ENCODE peak calls at places on chromosomes 5 and 9, in seven cellular contexts. S is stomach, W is upper lobe of left lung, T is transverse colon, L is sigmoid colon, M is vagina, J is esophagus muscularis mucosa. A is an unnamed sample.

GRCh38 chr9:12813533-12813932 is 38.7 kb downstream of the LURAP1L start:
- DNase-seq in W (no peak), J (no peak), T (no peak), M (no peak), S (no peak), L (no peak), A (no peak)

GRCh38 chr5:80935811-80936385 is 24.3 kb upstream of the RASGRF2 start:
- DNase-seq in M (no peak), S (no peak), L (no peak), W (no peak), J (peak; percentile 24), T (no peak), A (no peak)

GRCh38 chr5:77394064-77394716 is 97.9 kb downstream of the WDR41 start:
- DNase-seq in J (peak; percentile 29), L (no peak), M (no peak), W (no peak), T (no peak), S (no peak), A (no peak)

GRCh38 chr9:127935765-127936221 is 1.9 kb downstream of the DPM2 start:
- DNase-seq in J (no peak), L (no peak), M (no peak), S (no peak), T (no peak), W (no peak), A (no peak)

GRCh38 chr5:150599917-150600511 is 40.4 kb upstream of the SYNPO start:
- DNase-seq in M (no peak), W (peak; percentile 90), J (no peak), L (peak; percentile 86), T (peak; percentile 76), S (peak; percentile 86), A (no peak)

GRCh38 chr5:139392678-139393496 is 2.0 kb downstream of the PROB1 start:
- DNase-seq in L (no peak), W (peak; percentile 77), M (no peak), S (peak; percentile 75), T (peak; percentile 89), J (no peak), A (peak; percentile 89)

GRCh38 chr9:137975527-137975913 is 97.9 kb downstream of the CACNA1B start:
- DNase-seq in J (no peak), L (peak; percentile 40), W (no peak), T (no peak), S (no peak), M (peak; percentile 56), A (no peak)

GRCh38 chr5:24167791-24168190 is 477.0 kb downstream of the CDH10 start:
- DNase-seq in J (no peak), W (no peak), S (no peak), M (no peak), L (no peak), T (no peak), A (no peak)

GRCh38 chr5:149486726-149487635 is 64.3 kb downstream of the CSNK1A1 start:
- DNase-seq in S (no peak), L (no peak), M (no peak), T (no peak), W (no peak), J (no peak), A (no peak)

GRCh38 chr9:81393985-81394811 is 295.1 kb downstream of the TLE1 start:
- DNase-seq in T (no peak), L (peak; percentile 78), M (no peak), J (no peak), W (no peak), S (no peak), A (no peak)

GRCh38 chr9:135608294-135608998 is 30.9 kb downstream of the GLT6D1 start:
- DNase-seq in T (no peak), W (no peak), J (peak; percentile 75), S (peak; percentile 22), M (peak; percentile 75), L (peak; percentile 47), A (no peak)

GRCh38 chr5:119286516-119287488 is 69.0 kb upstream of the TNFAIP8 start:
- DNase-seq in S (no peak), L (no peak), W (no peak), T (no peak), J (no peak), M (no peak), A (no peak)

GRCh38 chr9:34992376-34992951 is 2.9 kb downstream of the DNAJB5 start:
- DNase-seq in M (peak; percentile 86), W (no peak), J (no peak), L (peak; percentile 86), T (peak; percentile 26), S (no peak), A (no peak)

GRCh38 chr9:132129535-132129934 is 32.3 kb upstream of the NTNG2 start:
- DNase-seq in L (no peak), W (no peak), T (no peak), M (no peak), J (no peak), S (no peak), A (no peak)

GRCh38 chr5:138974227-138975063 is 99.3 kb upstream of the LRRTM2 start:
- DNase-seq in T (no peak), W (peak; percentile 30), S (peak; percentile 80), M (no peak), L (no peak), J (no peak), A (no peak)

GRCh38 chr9:6567140-6567591 is 78.4 kb downstream of the GLDC start:
- DNase-seq in S (no peak), M (no peak), J (no peak), L (no peak), T (no peak), W (no peak), A (no peak)

GRCh38 chr5:72955768-72956323 is at the start of gene FCHO2:
- DNase-seq in L (peak; percentile 99), T (peak; percentile 99), M (peak; percentile 95), J (peak; percentile 99), W (peak; percentile 100), S (peak; percentile 100), A (peak; percentile 90)
- TF ChIP-seq POLR2A in L (peak; percentile 51), T (peak; percentile 87), M (peak; percentile 32), J (peak; percentile 29), W (no peak), S (no peak), A (no peak)

GRCh38 chr9:133505901-133506652 is 18.7 kb downstream of the MYMK start:
- DNase-seq in M (no peak), W (no peak), J (no peak), T (no peak), L (no peak), S (no peak), A (no peak)
- TF ChIP-seq POLR2AphosphoS5 in M (no peak), W (no peak), J (no peak), T (no peak), L (no peak), S (no peak), A (no peak)

GRCh38 chr5:82277613-82277986 is 554 bp downstream of the RPS23 start:
- DNase-seq in T (no peak), J (no peak), W (no peak), S (no peak), M (no peak), L (no peak), A (no peak)

GRCh38 chr5:82275267-82275664 is 2.9 kb downstream of the RPS23 start:
- DNase-seq in M (no peak), L (no peak), S (no peak), J (no peak), T (no peak), W (no peak), A (no peak)

GRCh38 chr5:82276800-82277612 is 1.1 kb downstream of the RPS23 start:
- DNase-seq in T (no peak), J (no peak), L (no peak), S (no peak), M (no peak), W (no peak), A (no peak)

GRCh38 chr5:82277987-82278710 is at the start of gene RPS23:
- DNase-seq in J (peak; percentile 96), M (no peak), W (peak; percentile 92), T (peak; percentile 92), L (peak; percentile 95), S (peak; percentile 91), A (peak; percentile 60)

DNA sequence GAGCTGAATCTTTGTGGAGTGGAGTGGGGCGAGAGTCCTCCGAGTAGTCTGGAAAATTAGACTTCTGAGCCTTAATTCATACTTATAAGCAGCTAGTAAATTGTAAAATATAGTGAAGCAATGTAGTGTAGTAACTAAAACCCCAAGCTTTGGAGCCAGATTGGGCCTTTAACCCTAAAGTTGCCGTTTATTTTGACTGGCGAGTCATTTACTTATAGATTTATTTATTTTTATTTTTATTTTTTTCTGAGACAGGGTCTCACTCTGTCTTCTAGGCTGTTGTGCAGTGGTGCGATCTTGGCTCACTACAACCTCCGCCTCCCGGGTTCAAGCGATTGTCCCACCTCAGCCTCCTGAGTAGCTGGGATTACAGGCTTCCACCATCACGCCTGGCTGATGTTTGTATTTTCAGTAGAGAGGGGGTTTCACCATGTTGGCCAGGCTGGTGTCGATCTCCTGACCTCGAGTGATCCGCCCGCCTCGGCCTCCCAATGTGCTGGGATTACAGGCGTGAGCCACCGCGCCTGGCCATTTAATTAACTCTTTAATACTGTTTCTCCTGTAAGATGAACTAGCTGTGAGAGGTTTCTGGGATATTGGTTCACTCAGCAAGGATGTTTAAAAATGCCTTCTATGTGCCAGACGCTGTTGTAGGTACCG is 687 bp upstream of the RPS23 start:
- DNase-seq in L (no peak), W (no peak), S (no peak), T (no peak), M (no peak), J (no peak), A (no peak)
- TF ChIP-seq POLR2A in L (no peak), W (no peak), S (no peak), T (no peak), M (no peak), J (peak; percentile 34), A (no peak)

GRCh38 chr9:77939149-77939668 is 92.4 kb downstream of the GNAQ start:
- DNase-seq in T (no peak), W (no peak), M (no peak), J (no peak), L (no peak), S (no peak), A (no peak)

GRCh38 chr9:77946969-77947368 is 84.6 kb downstream of the GNAQ start:
- DNase-seq in S (peak; percentile 48), L (no peak), W (peak; percentile 46), M (no peak), J (peak; percentile 92), T (peak; percentile 49), A (no peak)

GRCh38 chr9:77945798-77946197 is 85.8 kb downstream of the GNAQ start:
- DNase-seq in S (no peak), M (no peak), T (no peak), J (no peak), L (no peak), W (no peak), A (no peak)

GRCh38 chr9:77943053-77943452 is 88.6 kb downstream of the GNAQ start:
- DNase-seq in M (no peak), J (no peak), S (no peak), W (no peak), L (no peak), T (no peak), A (no peak)

DNA sequence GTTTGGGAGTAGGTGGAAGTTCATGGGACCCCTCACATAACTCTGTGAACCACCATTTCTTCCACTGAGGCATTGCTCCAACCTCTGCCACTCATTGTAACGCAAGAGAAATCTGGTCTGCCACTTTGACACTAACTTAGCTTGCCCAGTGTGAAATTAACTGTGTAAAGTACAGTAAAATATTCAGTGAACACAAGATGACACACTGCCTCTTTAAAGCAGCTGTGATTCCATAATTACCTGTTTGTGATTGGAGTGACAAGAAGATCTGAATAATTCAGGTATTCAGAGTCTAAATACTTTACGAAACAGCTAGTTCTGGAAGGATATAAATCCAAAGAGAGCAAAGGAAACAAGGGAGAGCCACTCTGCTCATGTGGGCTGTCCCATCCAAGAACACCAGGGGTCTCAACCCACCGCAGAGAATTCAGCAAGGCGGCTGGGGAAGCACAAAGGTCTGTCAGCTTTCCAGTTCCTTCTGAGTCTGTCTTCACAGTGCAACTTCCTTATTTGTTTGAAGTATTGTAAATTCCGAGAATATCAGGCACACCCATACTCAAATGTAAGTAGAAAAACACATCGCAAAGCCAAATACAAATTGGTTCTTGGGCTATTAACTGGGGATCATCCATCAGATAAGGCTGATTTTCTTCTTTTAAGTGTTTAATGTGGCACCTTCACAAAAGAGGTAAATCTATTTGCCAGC is 86.9 kb downstream of the GNAQ start:
- DNase-seq in M (no peak), W (peak; percentile 59), T (peak; percentile 55), J (no peak), L (no peak), S (no peak), A (no peak)
- TF ChIP-seq POLR2AphosphoS5 in M (no peak), W (peak; percentile 42), T (peak; percentile 40), J (no peak), L (peak; percentile 26), S (peak; percentile 25), A (no peak)